ENCODE peak calls at places on chromosomes 3 and 15, in five cellular contexts. L, A, C, F and T are unnamed samples.
A peak's percentile ranks its signal among the peaks of the same experiment; 100 is the strongest.

GRCh38 chr3:177203689-177204395 is 6.6 kb upstream of the TBL1XR1 start:
- DNase-seq in L (no peak), A (no peak), C (no peak), F (peak; percentile 57), T (no peak)

GRCh38 chr3:10998542-10998941 is 6.0 kb downstream of the SLC6A1 start:
- DNase-seq in L (no peak), A (no peak), C (no peak), F (no peak), T (no peak)

GRCh38 chr3:117287602-117288001 is 578.0 kb downstream of the TUSC7 start:
- DNase-seq in L (no peak), A (no peak), C (no peak), F (no peak), T (no peak)

GRCh38 chr3:4503050-4503449 is 9.9 kb downstream of the ITPR1 start:
- DNase-seq in L (no peak), A (no peak), C (no peak), F (no peak), T (no peak)

GRCh38 chr15:76776480-76776879 is 128.7 kb downstream of the SCAPER start:
- DNase-seq in L (no peak), A (no peak), C (no peak), F (no peak), T (no peak)

GRCh38 chr3:177836671-177837070 is 639.4 kb upstream of the TBL1XR1 start:
- DNase-seq in L (no peak), A (no peak), C (no peak), F (no peak), T (no peak)

GRCh38 chr3:122299872-122300460 is 25.1 kb upstream of the CSTA start:
- DNase-seq in L (no peak), A (no peak), C (peak; percentile 31), F (no peak), T (no peak)

GRCh38 chr3:96813134-96813819 is 1.1 kb upstream of the EPHA6 start:
- DNase-seq in L (peak; percentile 84), A (peak; percentile 61), C (peak; percentile 14), F (peak; percentile 70), T (no peak)

GRCh38 chr15:80697316-80697715 is 2.2 kb downstream of the ABHD17C start:
- DNase-seq in L (no peak), A (no peak), C (no peak), F (no peak), T (no peak)

GRCh38 chr3:152396867-152397266 is 128.1 kb downstream of the MBNL1 start:
- DNase-seq in L (no peak), A (no peak), C (no peak), F (no peak), T (no peak)

GRCh38 chr3:79521221-79521848 is 246.5 kb downstream of the ROBO1 start:
- DNase-seq in L (no peak), A (no peak), C (no peak), F (no peak), T (no peak)

GRCh38 chr15:38876211-38876610 is 311.6 kb upstream of the RASGRP1 start:
- DNase-seq in L (no peak), A (no peak), C (no peak), F (no peak), T (no peak)

GRCh38 chr3:170760174-170760526 is 109.8 kb downstream of the RPL22L1 start:
- DNase-seq in L (no peak), A (no peak), C (no peak), F (no peak), T (no peak)

GRCh38 chr3:50807266-50807665 is 132.5 kb downstream of the DOCK3 start:
- DNase-seq in L (no peak), A (no peak), C (no peak), F (no peak), T (no peak)

GRCh38 chr3:126052196-126053058 is 31.5 kb downstream of the SLC41A3 start:
- DNase-seq in L (no peak), A (no peak), C (no peak), F (peak; percentile 52), T (no peak)

GRCh38 chr3:25854635-25855034 is 64.7 kb downstream of the OXSM start:
- DNase-seq in L (no peak), A (no peak), C (no peak), F (no peak), T (no peak)

GRCh38 chr3:54955496-54955895 is 27.6 kb upstream of the LRTM1 start:
- DNase-seq in L (no peak), A (no peak), C (no peak), F (no peak), T (no peak)

GRCh38 chr15:81413851-81414250 is 39.8 kb upstream of the TMC3 start:
- DNase-seq in L (no peak), A (no peak), C (no peak), F (no peak), T (no peak)

GRCh38 chr15:66172339-66172980 is 81.1 kb downstream of the MEGF11 start:
- DNase-seq in L (no peak), A (no peak), C (no peak), F (no peak), T (no peak)

GRCh38 chr3:53375019-53375418 is 27.7 kb upstream of the DCP1A start:
- DNase-seq in L (peak; percentile 50), A (peak; percentile 46), C (no peak), F (no peak), T (no peak)

GRCh38 chr15:39610665-39611064 is 29.8 kb downstream of the THBS1 start:
- DNase-seq in L (no peak), A (no peak), C (no peak), F (no peak), T (no peak)

GRCh38 chr15:38668433-38669159 is 104.0 kb upstream of the RASGRP1 start:
- DNase-seq in L (no peak), A (no peak), C (no peak), F (no peak), T (no peak)

GRCh38 chr3:27345493-27345892 is 23.7 kb downstream of the NEK10 start:
- DNase-seq in L (no peak), A (no peak), C (peak; percentile 42), F (no peak), T (no peak)

GRCh38 chr15:91525746-91526145 is 327.8 kb upstream of the SLCO3A1 start:
- DNase-seq in L (no peak), A (no peak), C (no peak), F (no peak), T (no peak)

GRCh38 chr15:77514635-77515421 is 94.1 kb downstream of the HMG20A start:
- DNase-seq in L (no peak), A (no peak), C (no peak), F (no peak), T (no peak)

GRCh38 chr3:66442254-66443249 is 58.3 kb downstream of the LRIG1 start:
- DNase-seq in L (no peak), A (no peak), C (no peak), F (peak; percentile 78), T (no peak)

GRCh38 chr3:8266679-8267267 is 234.8 kb upstream of the LMCD1 start:
- DNase-seq in L (no peak), A (no peak), C (no peak), F (no peak), T (no peak)

GRCh38 chr15:94252906-94253305 is 21.5 kb downstream of the MCTP2 start:
- DNase-seq in L (no peak), A (no peak), C (no peak), F (no peak), T (no peak)

GRCh38 chr15:71802770-71803169 is 7.6 kb upstream of the NR2E3 start:
- DNase-seq in L (no peak), A (no peak), C (no peak), F (peak; percentile 56), T (no peak)

GRCh38 chr3:130707914-130708601 is 38.6 kb downstream of the PIK3R4 start:
- DNase-seq in L (no peak), A (no peak), C (no peak), F (no peak), T (no peak)

GRCh38 chr3:168040624-168041208 is 55.0 kb downstream of the GOLIM4 start:
- DNase-seq in L (no peak), A (no peak), C (no peak), F (no peak), T (no peak)

GRCh38 chr3:116280130-116280740 is 165.1 kb downstream of the LSAMP start:
- DNase-seq in L (no peak), A (no peak), C (no peak), F (no peak), T (no peak)

GRCh38 chr15:64163662-64164362 is 990 bp upstream of the PPIB start:
- DNase-seq in L (no peak), A (no peak), C (no peak), F (no peak), T (no peak)

GRCh38 chr3:42349765-42350594 is 60.4 kb downstream of the LYZL4 start:
- DNase-seq in L (no peak), A (no peak), C (no peak), F (no peak), T (no peak)

GRCh38 chr3:134327594-134327975 is 46.7 kb downstream of the AMOTL2 start:
- DNase-seq in L (no peak), A (no peak), C (no peak), F (no peak), T (no peak)

GRCh38 chr3:82739390-82739789 is 977.9 kb upstream of the GBE1 start:
- DNase-seq in L (no peak), A (no peak), C (no peak), F (no peak), T (no peak)

GRCh38 chr15:48273047-48273446 is 58.2 kb upstream of the DUT start:
- DNase-seq in L (no peak), A (no peak), C (no peak), F (no peak), T (no peak)

GRCh38 chr15:77836116-77836798 is 203.5 kb upstream of the LINGO1 start:
- DNase-seq in L (no peak), A (no peak), C (no peak), F (no peak), T (no peak)